ENCODE peak calls at places on chromosomes 7 and 10, in seven cellular contexts. E, N, S, R, B, D and P are unnamed samples.

GRCh38 chr7:78018541-78019456 is 220.2 kb downstream of the PHTF2 start:
- DNase-seq in E (peak; percentile 51), N (no peak), S (no peak), R (no peak), B (no peak), D (peak; percentile 52), P (no peak)

GRCh38 chr10:14380746-14381145 is 50.0 kb upstream of the FRMD4A start:
- DNase-seq in E (no peak), N (no peak), S (no peak), R (no peak), B (no peak), D (no peak), P (no peak)

GRCh38 chr10:93469454-93469853 is 12.7 kb downstream of the MYOF start:
- DNase-seq in E (no peak), N (no peak), S (no peak), R (no peak), B (no peak), D (no peak), P (no peak)

GRCh38 chr7:151412318-151412717 is 2.5 kb upstream of the WDR86 start:
- DNase-seq in E (no peak), N (no peak), S (no peak), R (no peak), B (no peak), D (no peak), P (no peak)

GRCh38 chr10:905503-905902 is 26.0 kb downstream of the LARP4B start:
- DNase-seq in E (no peak), N (no peak), S (no peak), R (no peak), B (peak; percentile 28), D (no peak), P (no peak)

GRCh38 chr10:13634207-13634606 is 47.4 kb downstream of the PRPF18 start:
- DNase-seq in E (no peak), N (no peak), S (no peak), R (no peak), B (no peak), D (no peak), P (no peak)

GRCh38 chr10:128537888-128538287 is 411.7 kb upstream of the MKI67 start:
- DNase-seq in E (no peak), N (no peak), S (no peak), R (no peak), B (no peak), D (no peak), P (no peak)

GRCh38 chr7:18364403-18364795 is 131.2 kb upstream of the HDAC9 start:
- DNase-seq in E (no peak), N (no peak), S (no peak), R (no peak), B (no peak), D (no peak), P (no peak)

GRCh38 chr7:46385662-46386309 is 464.7 kb upstream of the IGFBP3 start:
- DNase-seq in E (no peak), N (no peak), S (no peak), R (no peak), B (no peak), D (no peak), P (no peak)

GRCh38 chr7:134831862-134832261 is 52.4 kb downstream of the CALD1 start:
- DNase-seq in E (no peak), N (no peak), S (no peak), R (no peak), B (no peak), D (no peak), P (no peak)

GRCh38 chr7:52100-52499 is 140.3 kb upstream of the FAM20C start:
- DNase-seq in E (no peak), N (no peak), S (no peak), R (no peak), B (no peak), D (no peak), P (no peak)

DNA sequence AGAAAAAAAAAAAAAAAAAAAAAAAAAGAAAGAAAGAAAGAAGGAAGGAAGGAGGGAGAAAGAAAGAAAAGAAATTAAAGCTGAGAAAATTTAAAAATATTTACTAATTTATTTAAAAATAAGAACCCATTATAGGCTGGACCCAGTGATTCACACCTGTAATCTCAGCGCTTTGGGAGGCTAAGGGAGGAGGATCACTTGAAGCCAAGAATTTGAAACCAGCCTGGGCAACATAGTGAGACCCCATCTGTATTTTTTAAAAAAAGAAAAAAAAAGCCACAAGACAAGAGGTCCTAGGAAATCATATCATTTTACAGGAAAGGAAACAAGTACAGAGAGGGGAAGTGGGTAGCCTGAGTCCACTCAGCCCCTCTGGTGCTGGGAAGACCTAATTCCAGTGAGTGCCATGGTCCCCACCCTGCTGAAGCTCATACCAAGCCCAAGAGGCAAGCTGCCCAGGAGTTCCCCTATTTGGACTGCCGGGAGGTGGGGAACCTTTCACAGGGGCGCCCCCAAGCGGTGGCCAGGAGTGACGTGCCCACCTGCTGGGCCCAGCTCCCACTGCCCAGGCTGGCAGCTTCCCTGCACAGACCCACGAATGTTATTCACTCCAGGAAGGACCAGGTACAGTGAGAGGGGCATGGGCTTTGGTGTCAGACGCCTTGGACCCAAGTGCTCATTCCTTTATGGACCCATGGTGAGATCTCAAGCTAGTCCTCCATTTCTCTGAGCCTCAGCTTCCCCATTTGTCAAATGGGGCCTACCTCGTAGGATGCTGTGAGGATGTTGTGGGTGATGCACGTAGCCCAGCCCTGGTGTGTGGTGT is 133.6 kb downstream of the ZMIZ1 start:
- DNase-seq in E (peak; percentile 86), N (peak; percentile 48), S (peak; percentile 55), R (no peak), B (peak; percentile 67), D (peak; percentile 73), P (peak; percentile 31)
- TF ChIP-seq TAF1 in E (no peak), N (no peak), S (no peak), R (no peak), B (no peak), D (no peak), P (no peak)

GRCh38 chr10:81031774-81032173 is 494.1 kb downstream of the SH2D4B start:
- DNase-seq in E (no peak), N (no peak), S (no peak), R (peak; percentile 40), B (no peak), D (no peak), P (no peak)

GRCh38 chr10:81036257-81036656 is 498.6 kb downstream of the SH2D4B start:
- DNase-seq in E (no peak), N (no peak), S (no peak), R (peak; percentile 81), B (no peak), D (no peak), P (no peak)

GRCh38 chr10:81040031-81040430 is 502.3 kb downstream of the SH2D4B start:
- DNase-seq in E (no peak), N (no peak), S (no peak), R (no peak), B (no peak), D (no peak), P (no peak)

GRCh38 chr10:81034376-81034775 is 496.7 kb downstream of the SH2D4B start:
- DNase-seq in E (no peak), N (no peak), S (no peak), R (no peak), B (no peak), D (no peak), P (no peak)
- TF ChIP-seq TAF1 in E (no peak), N (no peak), S (no peak), R (no peak), B (no peak), D (no peak), P (no peak)

GRCh38 chr10:34697366-34698247 is 117.5 kb downstream of the PARD3 start:
- DNase-seq in E (no peak), N (no peak), S (no peak), R (no peak), B (no peak), D (no peak), P (no peak)

GRCh38 chr10:34698248-34698831 is 116.8 kb downstream of the PARD3 start:
- DNase-seq in E (no peak), N (no peak), S (no peak), R (no peak), B (no peak), D (no peak), P (no peak)

GRCh38 chr10:34701194-34701593 is 113.9 kb downstream of the PARD3 start:
- DNase-seq in E (no peak), N (no peak), S (no peak), R (no peak), B (no peak), D (no peak), P (no peak)

GRCh38 chr10:34699904-34700303 is 115.2 kb downstream of the PARD3 start:
- DNase-seq in E (no peak), N (no peak), S (no peak), R (no peak), B (no peak), D (no peak), P (no peak)

GRCh38 chr10:34698979-34699378 is 116.1 kb downstream of the PARD3 start:
- DNase-seq in E (no peak), N (no peak), S (no peak), R (no peak), B (no peak), D (no peak), P (no peak)
- TF ChIP-seq TAF1 in E (no peak), N (no peak), S (no peak), R (no peak), B (no peak), D (no peak), P (no peak)

GRCh38 chr10:131694168-131694962 is 206.4 kb upstream of the PPP2R2D start:
- DNase-seq in E (no peak), N (no peak), S (no peak), R (no peak), B (no peak), D (no peak), P (no peak)

GRCh38 chr10:131692686-131693334 is 208.0 kb upstream of the PPP2R2D start:
- DNase-seq in E (no peak), N (no peak), S (no peak), R (no peak), B (no peak), D (no peak), P (no peak)

GRCh38 chr10:131695814-131696165 is 205.0 kb upstream of the PPP2R2D start:
- DNase-seq in E (peak; percentile 34), N (no peak), S (no peak), R (no peak), B (no peak), D (no peak), P (no peak)

GRCh38 chr10:131693766-131694165 is 207.0 kb upstream of the PPP2R2D start:
- DNase-seq in E (no peak), N (no peak), S (no peak), R (no peak), B (no peak), D (no peak), P (no peak)

DNA sequence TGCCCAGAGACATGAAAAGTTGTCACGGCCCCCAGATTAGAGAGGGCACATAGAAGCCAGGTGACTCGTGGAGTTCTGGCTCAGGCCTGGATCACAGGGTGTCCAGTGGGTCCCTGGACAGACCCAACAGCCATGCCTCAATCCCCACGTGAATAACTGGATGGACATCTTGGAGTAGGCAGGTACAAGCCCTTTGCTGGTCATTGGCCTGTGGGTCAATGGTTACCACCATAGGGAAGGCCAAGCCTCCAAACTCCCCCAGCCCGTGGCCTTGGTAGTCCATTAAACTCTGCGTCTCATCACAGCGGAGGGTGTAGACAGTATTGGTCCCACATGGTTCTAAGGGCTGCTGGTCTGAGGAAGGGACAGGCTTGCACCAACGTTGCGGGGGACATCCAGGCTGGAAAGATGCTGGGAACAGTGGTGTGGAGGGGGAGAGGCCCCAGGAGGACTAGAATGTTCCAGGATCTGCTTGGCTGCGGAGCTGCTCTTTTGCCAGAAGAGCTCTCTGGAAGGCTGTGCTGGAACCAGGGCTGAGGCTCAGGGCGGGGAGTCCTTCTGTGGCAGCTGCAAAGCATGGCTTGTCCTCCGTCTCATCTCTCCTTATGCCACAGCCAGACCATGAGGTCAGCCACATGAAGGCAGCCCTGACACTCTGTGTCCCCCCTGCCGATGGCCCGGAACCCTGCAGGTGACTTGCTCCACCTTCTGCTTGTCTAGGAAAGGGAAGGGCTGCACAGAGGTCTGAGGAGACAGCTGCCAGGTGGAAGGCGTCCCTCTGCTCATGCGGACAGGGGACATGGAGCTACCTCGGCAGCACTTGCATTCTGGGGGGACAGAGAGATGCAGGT is 205.6 kb upstream of the PPP2R2D start:
- DNase-seq in E (no peak), N (no peak), S (no peak), R (no peak), B (no peak), D (no peak), P (no peak)
- TF ChIP-seq TAF1 in E (no peak), N (no peak), S (no peak), R (no peak), B (no peak), D (no peak), P (no peak)